ENCODE peak calls at places on chromosomes 13 and 19, in eight cellular contexts. O is pancreas; J is foreskin keratinocyte; L is A549; Q is body of pancreas; P is CD4-positive, CD25-positive, alpha-beta regulatory T cell; B is CD4-positive, alpha-beta T cell; W is HCT116. I is an unnamed sample.
A peak's percentile ranks its signal among the peaks of the same experiment; 100 is the strongest.

GRCh38 chr19:16233081-16233776 is 35.5 kb downstream of the AP1M1 start:
- ATAC-seq in Q (no peak), J (no peak), L (peak; percentile 14), B (no peak), O (no peak), P (no peak), W (no peak), I (no peak)

GRCh38 chr13:43133792-43134191 is 110.4 kb downstream of the DNAJC15 start:
- ATAC-seq in L (no peak), B (no peak), J (no peak), Q (no peak), W (no peak), O (no peak), P (no peak), I (no peak)

GRCh38 chr13:65999441-65999840 is 1230.7 kb downstream of the PCDH9 start:
- ATAC-seq in B (no peak), Q (no peak), P (no peak), O (no peak), W (no peak), J (no peak), L (no peak), I (no peak)

GRCh38 chr13:48318014-48318713 is 14.6 kb downstream of the RB1 start:
- ATAC-seq in P (no peak), J (no peak), B (peak; percentile 13), O (peak; percentile 47), L (no peak), W (no peak), Q (peak; percentile 31), I (peak; percentile 18)

GRCh38 chr13:70842062-70842644 is 733.9 kb upstream of the KLHL1 start:
- ATAC-seq in Q (no peak), W (peak; percentile 68), L (no peak), P (no peak), O (no peak), B (no peak), J (no peak), I (no peak)

GRCh38 chr13:24035411-24035810 is 125.1 kb upstream of the SPATA13 start:
- ATAC-seq in P (no peak), W (no peak), J (no peak), Q (no peak), B (no peak), L (no peak), O (peak; percentile 17), I (no peak)

GRCh38 chr19:36215276-36216171 is 618 bp downstream of the ZNF146 start:
- ATAC-seq in O (no peak), W (no peak), L (no peak), P (no peak), B (peak; percentile 11), J (no peak), Q (no peak), I (no peak)

GRCh38 chr19:46860125-46860845 is 512 bp upstream of the ARHGAP35 start:
- ATAC-seq in P (peak; percentile 81), O (peak; percentile 88), W (peak; percentile 82), J (peak; percentile 85), Q (peak; percentile 89), B (peak; percentile 77), L (peak; percentile 86), I (peak; percentile 90)

GRCh38 chr19:18493440-18494266 is 28.2 kb downstream of the ELL start:
- ATAC-seq in L (no peak), Q (no peak), B (no peak), O (no peak), J (no peak), P (no peak), W (no peak), I (peak; percentile 60)

GRCh38 chr13:30742896-30743295 is 7.6 kb downstream of the ALOX5AP start:
- ATAC-seq in B (no peak), Q (no peak), J (no peak), P (no peak), O (no peak), L (no peak), W (no peak), I (no peak)

GRCh38 chr19:8577247-8577646 is at the start of gene MYO1F:
- ATAC-seq in P (no peak), Q (no peak), O (no peak), L (no peak), W (no peak), J (no peak), B (no peak), I (peak; percentile 52)

GRCh38 chr13:48770372-48770771 is 116.6 kb downstream of the CYSLTR2 start:
- ATAC-seq in L (no peak), W (no peak), Q (no peak), O (no peak), B (no peak), P (no peak), J (no peak), I (no peak)

GRCh38 chr13:44726214-44726613 is 150.1 kb upstream of the TSC22D1 start:
- ATAC-seq in W (no peak), O (no peak), B (no peak), Q (no peak), P (no peak), J (peak; percentile 49), L (no peak), I (no peak)

GRCh38 chr19:5288347-5288739 is 52.3 kb downstream of the PTPRS start:
- ATAC-seq in P (no peak), W (no peak), B (no peak), Q (peak; percentile 57), L (no peak), J (no peak), O (peak; percentile 52), I (no peak)

GRCh38 chr19:482186-483041 is 13.9 kb upstream of the MADCAM1 start:
- ATAC-seq in Q (no peak), W (no peak), B (no peak), P (no peak), L (peak; percentile 44), J (no peak), O (no peak), I (no peak)

GRCh38 chr13:92461831-92462230 is 764.8 kb upstream of the GPC6 start:
- ATAC-seq in P (no peak), O (no peak), L (no peak), J (no peak), B (no peak), Q (no peak), W (no peak), I (no peak)

GRCh38 chr13:108352599-108352998 is 83.1 kb downstream of the TNFSF13B start:
- ATAC-seq in Q (no peak), B (no peak), O (no peak), L (no peak), P (no peak), W (no peak), J (no peak), I (peak; percentile 67)

GRCh38 chr13:40439928-40440327 is 226.5 kb downstream of the FOXO1 start:
- ATAC-seq in L (no peak), O (peak; percentile 50), B (no peak), P (no peak), W (no peak), Q (peak; percentile 43), J (no peak), I (peak; percentile 48)

GRCh38 chr19:1512671-1513491 is at the start of gene ADAMTSL5:
- ATAC-seq in J (peak; percentile 56), L (peak; percentile 75), W (peak; percentile 77), Q (peak; percentile 53), P (peak; percentile 84), O (peak; percentile 44), B (peak; percentile 54), I (peak; percentile 79)
- H3K27ac ChIP-seq in J (no peak within 1 kb of the TSS), L (peak within 1 kb of the TSS; percentile 95), W (peak within 1 kb of the TSS; percentile 80), Q (no peak within 1 kb of the TSS), P (peak within 1 kb of the TSS; percentile 33), O (no peak within 1 kb of the TSS), B (no peak within 1 kb of the TSS), I (peak within 1 kb of the TSS; percentile 75)

GRCh38 chr19:56069642-56070041 is 51.5 kb downstream of the ZNF787 start:
- ATAC-seq in O (no peak), P (no peak), B (no peak), L (no peak), J (no peak), W (no peak), Q (no peak), I (no peak)

GRCh38 chr19:56076413-56076998 is 44.6 kb downstream of the ZNF787 start:
- ATAC-seq in Q (peak; percentile 46), J (peak; percentile 60), W (peak; percentile 82), B (no peak), L (peak; percentile 81), P (peak; percentile 30), O (peak; percentile 76), I (peak; percentile 64)

GRCh38 chr19:56066152-56067023 is 54.7 kb downstream of the ZNF787 start:
- ATAC-seq in P (peak; percentile 80), L (peak; percentile 94), B (peak; percentile 70), J (peak; percentile 62), Q (peak; percentile 91), O (peak; percentile 98), W (peak; percentile 96), I (peak; percentile 76)

DNA sequence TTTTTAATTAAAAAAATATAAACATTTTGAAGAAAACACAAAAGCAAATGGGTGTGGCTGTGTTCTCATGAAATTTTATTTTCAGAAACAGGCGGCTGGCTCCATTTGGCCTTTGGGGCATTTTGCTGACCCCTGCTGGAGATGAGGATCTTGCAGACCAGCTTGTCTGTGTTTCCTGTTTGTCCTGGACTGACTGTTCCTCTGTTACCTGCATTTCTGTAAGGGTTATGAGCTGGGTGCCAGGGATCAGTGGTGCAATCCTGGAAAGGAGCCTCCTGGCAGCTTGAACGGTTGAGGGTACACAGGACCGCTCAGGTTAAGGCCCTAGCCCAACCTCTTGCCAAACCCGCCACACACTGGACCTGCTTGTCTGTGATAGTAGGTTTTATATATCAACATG is 49.9 kb downstream of the ZNF787 start:
- ATAC-seq in J (no peak), O (no peak), W (peak; percentile 43), B (no peak), L (peak; percentile 42), P (no peak), Q (no peak), I (no peak)
- H3K27ac ChIP-seq in J (no peak overlapping the region), O (no peak overlapping the region), W (no peak overlapping the region), B (no peak overlapping the region), L (no peak overlapping the region), P (no peak overlapping the region), Q (no peak overlapping the region), I (no peak overlapping the region)

GRCh38 chr19:55115446-55116065 is 1.9 kb downstream of the PPP1R12C start:
- ATAC-seq in Q (no peak), L (no peak), B (no peak), J (no peak), W (no peak), O (no peak), P (no peak), I (no peak)
- H3K27ac ChIP-seq in Q (peak overlapping the region; percentile 78), L (peak overlapping the region; percentile 94), B (peak overlapping the region; percentile 27), J (no peak overlapping the region), W (peak overlapping the region; percentile 90), O (no peak overlapping the region), P (peak overlapping the region; percentile 39), I (peak overlapping the region; percentile 90)

GRCh38 chr13:69199664-69200063 is 908.0 kb upstream of the ATXN8OS start:
- ATAC-seq in Q (no peak), L (no peak), O (no peak), J (no peak), P (no peak), W (no peak), B (no peak), I (no peak)

GRCh38 chr13:69198706-69199105 is 908.9 kb upstream of the ATXN8OS start:
- ATAC-seq in P (no peak), O (no peak), Q (no peak), B (no peak), L (no peak), W (no peak), J (no peak), I (no peak)

GRCh38 chr13:69204620-69205019 is 903.0 kb upstream of the ATXN8OS start:
- ATAC-seq in O (no peak), L (no peak), W (no peak), Q (no peak), J (no peak), P (no peak), B (no peak), I (no peak)
- H3K27ac ChIP-seq in O (no peak overlapping the region), L (no peak overlapping the region), W (no peak overlapping the region), Q (no peak overlapping the region), J (no peak overlapping the region), P (no peak overlapping the region), B (no peak overlapping the region), I (no peak overlapping the region)

I was measured in gastroesophageal sphincter.